ENCODE peak calls at places on chromosomes 12 and 14, in five cellular contexts. D is small intestine, Q is mesendoderm, B is NAMALWA, H is GM12865. E is an unnamed sample.

GRCh38 chr12:101424620-101425019 is 17.0 kb upstream of the ARL1 start:
- DNase-seq in D (no peak), Q (no peak), B (no peak), H (no peak), E (no peak)

GRCh38 chr12:92028039-92028709 is 117.5 kb downstream of the BTG1 start:
- DNase-seq in D (no peak), Q (no peak), B (no peak), H (no peak), E (no peak)

GRCh38 chr14:33916663-33917565 is 34.0 kb downstream of the EGLN3 start:
- DNase-seq in D (no peak), Q (peak; percentile 62), B (no peak), H (no peak), E (no peak)

GRCh38 chr12:125878483-125878882 is 813.2 kb downstream of the AACS start:
- DNase-seq in D (no peak), Q (peak; percentile 33), B (no peak), H (no peak), E (no peak)

GRCh38 chr12:53645191-53645590 is 19.0 kb upstream of the ATF7 start:
- DNase-seq in D (no peak), Q (no peak), B (no peak), H (no peak), E (no peak)

GRCh38 chr12:96241484-96242256 is 47.5 kb downstream of the ELK3 start:
- DNase-seq in D (peak; percentile 44), Q (peak; percentile 47), B (no peak), H (no peak), E (no peak)

GRCh38 chr12:106285993-106286392 is 16.5 kb upstream of the TCP11L2 start:
- DNase-seq in D (no peak), Q (no peak), B (peak; percentile 24), H (peak; percentile 11), E (no peak)

GRCh38 chr14:71626281-71626835 is 305.9 kb upstream of the RGS6 start:
- DNase-seq in D (no peak), Q (no peak), B (no peak), H (no peak), E (no peak)

GRCh38 chr14:37637341-37637740 is 41.9 kb downstream of the TTC6 start:
- DNase-seq in D (no peak), Q (no peak), B (no peak), H (no peak), E (no peak)

GRCh38 chr14:67943947-67944346 is 124.4 kb downstream of the RAD51B start:
- DNase-seq in D (peak; percentile 75), Q (peak; percentile 87), B (peak; percentile 74), H (peak; percentile 80), E (peak; percentile 39)

GRCh38 chr14:96434040-96434439 is 42.1 kb downstream of the AK7 start:
- DNase-seq in D (no peak), Q (no peak), B (no peak), H (no peak), E (no peak)

GRCh38 chr12:15629108-15629507 is 160.1 kb downstream of the EPS8 start:
- DNase-seq in D (peak; percentile 88), Q (peak; percentile 86), B (no peak), H (peak; percentile 39), E (peak; percentile 15)

GRCh38 chr14:60164404-60164716 is 838 bp downstream of the DHRS7 start:
- DNase-seq in D (peak; percentile 78), Q (no peak), B (no peak), H (no peak), E (no peak)

GRCh38 chr12:33304176-33304575 is 135.4 kb downstream of the SYT10 start:
- DNase-seq in D (no peak), Q (no peak), B (no peak), H (no peak), E (no peak)

GRCh38 chr12:66879392-66879791 is 200.5 kb upstream of the GRIP1 start:
- DNase-seq in D (no peak), Q (no peak), B (no peak), H (no peak), E (no peak)

GRCh38 chr14:103372552-103373304 is 12.5 kb upstream of the MARK3 start:
- DNase-seq in D (no peak), Q (peak; percentile 73), B (no peak), H (no peak), E (no peak)

GRCh38 chr12:80443974-80444666 is at the start of gene PTPRQ:
- DNase-seq in D (no peak), Q (no peak), B (no peak), H (no peak), E (no peak)

GRCh38 chr12:57511588-57512325 is 8.6 kb downstream of the DDIT3 start:
- DNase-seq in D (no peak), Q (no peak), B (no peak), H (no peak), E (no peak)

GRCh38 chr12:30286345-30286926 is 409.2 kb downstream of the IPO8 start:
- DNase-seq in D (no peak), Q (peak; percentile 55), B (peak; percentile 49), H (peak; percentile 32), E (no peak)

GRCh38 chr14:96565811-96566210 is 63.6 kb downstream of the PAPOLA start:
- DNase-seq in D (no peak), Q (no peak), B (no peak), H (no peak), E (no peak)

GRCh38 chr12:45336331-45336730 is 120.4 kb downstream of the ANO6 start:
- DNase-seq in D (no peak), Q (no peak), B (no peak), H (no peak), E (no peak)

GRCh38 chr14:32980887-32981501 is 42.3 kb downstream of the NPAS3 start:
- DNase-seq in D (no peak), Q (no peak), B (no peak), H (no peak), E (no peak)

GRCh38 chr14:93148979-93149378 is 33.3 kb upstream of the ITPK1 start:
- DNase-seq in D (no peak), Q (no peak), B (no peak), H (no peak), E (no peak)

GRCh38 chr14:53128303-53128702 is 24.8 kb downstream of the DDHD1 start:
- DNase-seq in D (no peak), Q (peak; percentile 6), B (no peak), H (no peak), E (no peak)

GRCh38 chr14:87049886-87050820 is 942.8 kb downstream of the GALC start:
- DNase-seq in D (no peak), Q (peak; percentile 90), B (peak; percentile 62), H (peak; percentile 1), E (no peak)

E was measured in GM10248.